ENCODE peak calls at places on chromosomes 7 and 10, in six cellular contexts. D is endodermal cell; S is upper lobe of right lung; M is CD8-positive, alpha-beta T cell; W is SJSA1; L is brain microvascular endothelial cell. U is an unnamed sample.

GRCh38 chr10:50919010-50919409 is 33.6 kb upstream of the A1CF start:
- DNase-seq in D (no peak), S (no peak), M (no peak), W (no peak), L (no peak), U (peak; percentile 8)

GRCh38 chr10:79242620-79243152 is 104.6 kb upstream of the PPIF start:
- DNase-seq in D (peak; percentile 86), S (peak; percentile 78), M (peak; percentile 56), W (no peak), L (peak; percentile 69), U (peak; percentile 85)

GRCh38 chr10:47042815-47043750 is 131.9 kb downstream of the PTPN20 start:
- DNase-seq in D (no peak), S (peak; percentile 48), M (no peak), W (peak; percentile 36), L (no peak), U (no peak)

GRCh38 chr7:78649976-78650375 is 803.5 kb downstream of the MAGI2 start:
- DNase-seq in D (no peak), S (no peak), M (no peak), W (no peak), L (no peak), U (no peak)

GRCh38 chr10:93542358-93542791 is 24.1 kb upstream of the FFAR4 start:
- DNase-seq in D (no peak), S (no peak), M (no peak), W (no peak), L (no peak), U (peak; percentile 28)

GRCh38 chr10:126017961-126018560 is 121.7 kb downstream of the FANK1 start:
- DNase-seq in D (no peak), S (no peak), M (no peak), W (peak; percentile 61), L (peak; percentile 78), U (peak; percentile 15)

GRCh38 chr10:17278607-17279240 is 50.7 kb downstream of the VIM start:
- DNase-seq in D (no peak), S (no peak), M (no peak), W (no peak), L (no peak), U (no peak)

GRCh38 chr7:33981686-33982424 is 76.5 kb downstream of the BMPER start:
- DNase-seq in D (no peak), S (no peak), M (no peak), W (no peak), L (peak; percentile 61), U (no peak)

GRCh38 chr10:30756151-30756550 is 126.6 kb upstream of the LYZL2 start:
- DNase-seq in D (no peak), S (no peak), M (no peak), W (no peak), L (no peak), U (no peak)

GRCh38 chr10:59708816-59709471 is 706 bp downstream of the SLC16A9 start:
- DNase-seq in D (peak; percentile 77), S (no peak), M (no peak), W (no peak), L (no peak), U (peak; percentile 32)

GRCh38 chr7:141700848-141701371 is 1.1 kb downstream of the DENND11 start:
- DNase-seq in D (peak; percentile 77), S (no peak), M (peak; percentile 19), W (no peak), L (no peak), U (no peak)

GRCh38 chr7:158495256-158495655 is 92.4 kb downstream of the PTPRN2 start:
- DNase-seq in D (no peak), S (no peak), M (no peak), W (no peak), L (no peak), U (no peak)

GRCh38 chr7:7256731-7257274 is 74.5 kb downstream of the C1GALT1 start:
- DNase-seq in D (no peak), S (no peak), M (no peak), W (no peak), L (no peak), U (no peak)

GRCh38 chr7:2700141-2700850 is 12.3 kb downstream of the AMZ1 start:
- DNase-seq in D (no peak), S (no peak), M (no peak), W (no peak), L (no peak), U (no peak)

GRCh38 chr7:140062118-140062527 is 628 bp downstream of the PARP12 start:
- DNase-seq in D (peak; percentile 74), S (peak; percentile 78), M (peak; percentile 75), W (peak; percentile 43), L (no peak), U (peak; percentile 28)

GRCh38 chr7:79282051-79282694 is 171.3 kb downstream of the MAGI2 start:
- DNase-seq in D (no peak), S (no peak), M (no peak), W (peak; percentile 51), L (peak; percentile 71), U (peak; percentile 27)

GRCh38 chr10:63376560-63377304 is 89.0 kb downstream of the JMJD1C start:
- DNase-seq in D (no peak), S (no peak), M (no peak), W (no peak), L (peak; percentile 43), U (no peak)

DNA sequence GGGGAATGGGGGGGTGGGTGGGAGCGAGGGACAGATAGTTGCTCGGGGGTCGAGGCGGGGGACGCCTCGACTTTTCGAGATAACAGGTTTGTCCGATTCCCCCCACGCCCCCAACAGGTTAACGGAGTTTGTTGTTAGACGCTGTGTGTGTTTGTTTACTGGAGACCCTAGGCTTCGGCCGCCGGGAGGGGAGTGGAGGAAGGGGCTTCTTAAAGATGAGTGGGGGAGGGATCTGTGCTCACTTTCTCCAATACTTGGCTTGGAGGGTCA is 846 bp downstream of the SORCS3 start:
- DNase-seq in D (no peak), S (no peak), M (no peak), W (no peak), L (no peak), U (no peak)
- H3K4me3 ChIP-seq in D (no peak overlapping the region), S (no peak overlapping the region), M (no peak overlapping the region), W (no peak overlapping the region), L (no peak overlapping the region), U (no peak overlapping the region)

DNA sequence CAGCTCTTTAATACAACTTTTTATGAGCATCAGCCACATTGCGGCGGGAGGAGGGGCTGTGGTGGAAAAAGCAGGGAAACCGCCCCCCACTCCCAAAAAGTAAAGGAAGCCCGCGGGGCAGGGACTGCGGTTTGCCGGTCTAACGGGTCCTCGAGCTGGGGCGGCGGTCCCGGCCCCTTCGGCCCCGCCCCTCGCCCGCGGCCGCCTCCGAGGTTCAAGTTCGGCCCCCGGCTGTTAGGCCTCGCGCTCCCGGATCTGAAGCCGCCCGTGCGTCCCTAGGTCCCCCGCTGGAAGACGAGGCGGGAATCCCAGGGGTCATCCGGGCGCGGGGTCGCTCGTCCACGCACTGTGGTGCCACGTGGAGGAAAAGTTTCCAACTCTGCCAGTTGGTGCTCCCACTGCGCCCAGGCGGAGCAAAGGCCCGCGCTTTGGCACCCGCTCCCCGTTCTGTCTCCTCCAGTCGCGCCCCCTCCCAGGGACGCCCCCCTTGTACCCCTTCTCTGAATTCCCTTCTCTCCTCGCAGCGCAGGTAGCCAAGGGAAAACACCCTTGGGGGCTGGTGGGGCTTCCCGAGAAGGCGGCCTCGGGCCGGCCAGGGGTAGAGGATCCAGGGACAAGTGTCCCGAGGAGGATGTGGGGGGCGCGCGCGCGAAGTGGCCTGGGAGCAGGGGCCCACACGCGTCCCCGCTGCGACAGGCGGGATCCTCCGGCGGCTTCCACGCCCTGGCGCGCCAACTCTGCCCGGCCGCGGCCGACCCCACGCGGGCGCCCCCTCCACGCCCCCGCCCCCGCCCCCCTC is 798 bp upstream of the AUTS2 start:
- DNase-seq in D (peak; percentile 86), S (peak; percentile 72), M (peak; percentile 21), W (no peak), L (no peak), U (peak; percentile 18)
- H3K27me3 ChIP-seq in D (peaks cover 21% of the 10 kb centered on the region), S (no peaks in the 10 kb centered on the region), M (peaks cover 17% of the 10 kb centered on the region), W (peaks cover 30% of the 10 kb centered on the region), L (peaks cover 11% of the 10 kb centered on the region), U (no peaks in the 10 kb centered on the region)

DNA sequence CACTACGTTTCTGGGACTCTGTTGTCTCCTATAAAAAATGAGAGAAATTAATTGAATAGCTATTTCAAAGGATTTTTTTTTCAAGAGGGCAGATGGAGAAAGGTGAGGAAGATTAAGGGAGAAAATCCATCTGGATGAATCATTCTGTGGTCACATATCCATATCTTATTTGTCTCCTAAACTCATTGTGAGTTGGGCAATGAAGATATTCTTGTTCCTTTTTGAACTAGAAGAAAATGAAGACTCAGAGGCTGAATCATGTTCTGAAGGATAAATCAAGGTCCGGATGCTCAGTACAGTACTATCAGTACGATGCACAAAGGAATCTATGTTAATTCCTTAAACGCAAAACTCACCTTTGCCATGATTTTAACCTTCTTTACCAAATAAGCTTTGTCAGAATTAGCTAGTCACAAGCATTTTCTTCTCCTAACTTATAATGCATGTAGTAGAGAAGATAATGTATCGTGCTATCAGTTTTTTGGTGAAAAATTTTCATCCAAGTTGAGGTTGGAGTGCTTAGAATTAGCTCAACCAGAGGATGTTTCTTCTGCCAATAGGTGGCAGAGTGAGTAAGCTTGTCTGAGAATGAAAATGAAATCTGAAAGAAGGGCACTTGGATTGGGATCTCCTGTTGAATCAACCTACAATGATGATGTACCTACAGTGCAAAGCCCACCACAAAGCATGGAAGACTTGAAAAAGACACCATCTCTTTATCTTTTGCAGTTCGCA is 446.9 kb downstream of the KIF20B start:
- DNase-seq in D (no peak), S (no peak), M (no peak), W (no peak), L (no peak), U (no peak)
- H3K4me3 ChIP-seq in D (no peak overlapping the region), S (no peak overlapping the region), M (no peak overlapping the region), W (no peak overlapping the region), L (no peak overlapping the region), U (no peak overlapping the region)

GRCh38 chr7:151071032-151071866 is 9.4 kb downstream of the FASTK start:
- DNase-seq in D (no peak), S (no peak), M (no peak), W (no peak), L (no peak), U (no peak)

GRCh38 chr7:151073990-151074389 is 6.6 kb downstream of the FASTK start:
- DNase-seq in D (no peak), S (peak; percentile 65), M (no peak), W (no peak), L (no peak), U (no peak)

GRCh38 chr7:151068069-151068773 is 8.8 kb downstream of the SLC4A2 start:
- DNase-seq in D (peak; percentile 69), S (no peak), M (no peak), W (no peak), L (peak; percentile 79), U (no peak)

GRCh38 chr7:151069841-151070572 is 10.6 kb downstream of the FASTK start:
- DNase-seq in D (no peak), S (no peak), M (no peak), W (no peak), L (no peak), U (no peak)

GRCh38 chr7:151070573-151070960 is 10.0 kb downstream of the FASTK start:
- DNase-seq in D (no peak), S (no peak), M (no peak), W (no peak), L (no peak), U (no peak)
- H3K27me3 ChIP-seq in D (no peaks in the 10 kb centered on the region), S (no peaks in the 10 kb centered on the region), M (no peaks in the 10 kb centered on the region), W (no peaks in the 10 kb centered on the region), L (no peaks in the 10 kb centered on the region), U (no peaks in the 10 kb centered on the region)

GRCh38 chr10:35025916-35026315 is 64.2 kb downstream of the CUL2 start:
- DNase-seq in D (no peak), S (no peak), M (no peak), W (no peak), L (no peak), U (no peak)
- H3K4me3 ChIP-seq in D (no peak overlapping the region), S (no peak overlapping the region), M (no peak overlapping the region), W (no peak overlapping the region), L (no peak overlapping the region), U (no peak overlapping the region)

U was measured in MG63.